ENCODE peak calls at places on chromosomes 16 and 17, in six cellular contexts. N, P, I, S, J and V are unnamed samples.

GRCh38 chr17:42675348-42675983 is 1.3 kb downstream of the PLEKHH3 start:
- DNase-seq in I (no peak), P (no peak), S (no peak), J (peak; percentile 56), N (no peak), V (no peak)

GRCh38 chr16:21628196-21628726 is 24.1 kb downstream of the IGSF6 start:
- DNase-seq in I (no peak), P (no peak), J (no peak), S (no peak), N (no peak), V (no peak)

GRCh38 chr16:89274561-89275283 is 57.2 kb downstream of the ZNF778 start:
- DNase-seq in N (no peak), S (no peak), I (no peak), J (no peak), P (no peak), V (no peak)

GRCh38 chr17:48013876-48014602 is 23.6 kb downstream of the COPZ2 start:
- DNase-seq in J (no peak), S (no peak), N (no peak), I (no peak), P (no peak), V (no peak)

GRCh38 chr17:79915850-79916430 is 76.7 kb upstream of the CBX4 start:
- DNase-seq in N (peak; percentile 37), I (no peak), J (peak; percentile 34), S (peak; percentile 51), P (no peak), V (peak; percentile 65)

GRCh38 chr16:46853713-46854443 is 22.9 kb upstream of the C16orf87 start:
- DNase-seq in J (peak; percentile 85), N (peak; percentile 49), I (no peak), P (no peak), S (peak; percentile 78), V (peak; percentile 76)

GRCh38 chr17:18851206-18851605 is 6.7 kb upstream of the PRPSAP2 start:
- DNase-seq in I (no peak), N (no peak), P (no peak), J (no peak), S (no peak), V (peak; percentile 20)

GRCh38 chr17:44159519-44160210 is 10.8 kb upstream of the ASB16 start:
- DNase-seq in N (no peak), P (no peak), J (peak; percentile 23), S (no peak), I (no peak), V (no peak)

GRCh38 chr16:68802190-68802589 is 41.1 kb upstream of the TANGO6 start:
- DNase-seq in N (peak; percentile 88), P (no peak), J (no peak), I (no peak), S (no peak), V (peak; percentile 82)

GRCh38 chr17:1627219-1627986 is 1.2 kb downstream of the SLC43A2 start:
- DNase-seq in S (peak; percentile 36), P (no peak), N (no peak), I (no peak), J (no peak), V (no peak)

GRCh38 chr16:67923414-67924127 is 8.1 kb downstream of the CTRL start:
- DNase-seq in S (no peak), N (no peak), J (peak; percentile 67), I (no peak), P (no peak), V (no peak)

GRCh38 chr17:42276359-42276608 is at the start of gene STAT5B:
- DNase-seq in I (no peak), P (no peak), S (peak; percentile 79), J (no peak), N (peak; percentile 61), V (peak; percentile 71)

GRCh38 chr17:45227631-45228120 is 6.0 kb downstream of the FMNL1 start:
- DNase-seq in S (no peak), J (no peak), P (no peak), I (no peak), N (no peak), V (no peak)

GRCh38 chr17:45051060-45051719 is at the start of gene DCAKD:
- DNase-seq in I (peak; percentile 69), N (peak; percentile 97), P (no peak), J (peak; percentile 98), S (peak; percentile 95), V (peak; percentile 98)

DNA sequence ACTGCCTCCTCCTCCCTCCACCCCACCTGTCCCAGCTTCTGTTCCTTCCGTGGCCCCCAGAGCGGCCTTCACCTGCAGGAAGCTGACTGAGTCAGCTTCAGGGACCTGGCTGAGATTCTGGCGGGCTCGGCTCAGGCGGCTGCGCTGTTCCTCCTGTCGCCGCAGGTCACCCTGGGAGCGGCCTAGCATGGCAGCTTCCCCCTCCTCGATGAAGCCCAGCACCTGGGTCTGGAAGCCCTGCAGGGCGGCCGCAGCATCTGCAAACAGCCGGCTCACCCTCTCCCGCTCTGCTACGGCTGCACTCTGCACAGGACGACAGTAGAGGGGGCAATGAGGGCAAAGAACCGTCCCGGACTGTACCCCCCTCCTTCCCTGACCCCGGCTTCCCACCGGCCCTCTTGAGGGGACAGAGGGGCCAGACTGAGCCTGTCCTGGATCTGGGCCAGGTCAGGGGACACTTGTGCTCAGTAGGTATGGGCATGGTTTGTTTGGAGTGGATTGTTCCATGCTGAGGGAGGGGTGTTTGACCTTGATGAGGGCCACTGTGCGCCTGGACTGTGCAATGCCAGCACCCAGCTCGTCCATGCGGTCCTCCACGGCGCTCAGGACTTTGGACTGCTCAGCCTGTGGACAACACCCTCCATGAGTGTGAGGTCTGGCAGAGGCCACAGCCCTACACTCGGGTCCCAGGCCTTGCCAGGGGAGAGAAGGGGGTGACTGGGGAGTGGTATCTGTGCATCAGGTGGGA is 2.0 kb downstream of the TRIM47 start:
- DNase-seq in J (no peak), I (no peak), N (peak; percentile 83), P (no peak), S (peak; percentile 82), V (peak; percentile 70)
- H3K4me3 ChIP-seq in J (no peak overlapping the region), I (peak overlapping the region; percentile 78), N (peak overlapping the region; percentile 36), P (peak overlapping the region; percentile 52), S (peak overlapping the region; percentile 66), V (no peak overlapping the region)

DNA sequence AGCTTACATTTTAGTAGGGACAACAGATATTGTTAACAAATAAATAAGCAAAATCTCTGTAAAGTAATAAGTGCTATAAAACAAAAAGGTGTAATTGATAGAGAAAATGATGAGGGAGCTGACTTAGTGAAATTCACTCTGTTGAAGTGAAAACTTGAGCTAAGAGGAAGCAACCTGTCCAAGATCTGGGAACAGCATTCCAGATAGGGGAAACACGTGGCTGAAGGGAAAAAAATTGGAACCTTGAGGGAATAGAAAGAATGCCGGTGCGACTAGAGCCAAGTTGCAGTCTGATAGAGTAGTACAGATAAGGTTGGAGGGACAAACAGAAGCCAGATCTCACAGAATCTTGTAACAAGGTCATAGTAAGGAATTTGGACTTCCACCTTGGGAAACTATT is 583 bp upstream of the DDX52 start:
- DNase-seq in P (no peak), S (no peak), N (peak; percentile 1), I (no peak), J (peak; percentile 12), V (no peak)
- H3K4me3 ChIP-seq in P (peak overlapping the region; percentile 93), S (peak overlapping the region; percentile 73), N (peak overlapping the region; percentile 81), I (peak overlapping the region; percentile 89), J (peak overlapping the region; percentile 95), V (peak overlapping the region; percentile 86)

GRCh38 chr16:59210955-59211541 is 476.9 kb upstream of the GOT2 start:
- DNase-seq in J (peak; percentile 77), S (no peak), N (no peak), I (no peak), P (no peak), V (no peak)
- H3K4me3 ChIP-seq in J (no peak overlapping the region), S (no peak overlapping the region), N (no peak overlapping the region), I (peak overlapping the region; percentile 9), P (no peak overlapping the region), V (no peak overlapping the region)

GRCh38 chr17:78342438-78343098 is 17.3 kb downstream of the SOCS3 start:
- DNase-seq in J (no peak), P (no peak), N (peak; percentile 88), S (peak; percentile 57), I (peak; percentile 64), V (peak; percentile 79)

GRCh38 chr17:78343433-78344201 is 16.3 kb downstream of the SOCS3 start:
- DNase-seq in J (no peak), S (peak; percentile 65), I (no peak), P (no peak), N (no peak), V (no peak)

GRCh38 chr17:78344666-78345065 is 15.2 kb downstream of the SOCS3 start:
- DNase-seq in I (no peak), N (no peak), P (no peak), J (no peak), S (no peak), V (no peak)

GRCh38 chr17:78341559-78342437 is 18.1 kb downstream of the SOCS3 start:
- DNase-seq in P (no peak), J (peak; percentile 78), N (peak; percentile 65), S (peak; percentile 87), I (no peak), V (peak; percentile 72)

GRCh38 chr17:78343099-78343432 is 16.8 kb downstream of the SOCS3 start:
- DNase-seq in J (no peak), N (peak; percentile 74), P (no peak), I (peak; percentile 74), S (peak; percentile 70), V (no peak)
- H3K4me3 ChIP-seq in J (no peak overlapping the region), N (no peak overlapping the region), P (peak overlapping the region; percentile 29), I (peak overlapping the region; percentile 77), S (no peak overlapping the region), V (no peak overlapping the region)

GRCh38 chr17:9897569-9897968 is 7.5 kb downstream of the RCVRN start:
- DNase-seq in S (no peak), I (no peak), P (no peak), N (no peak), J (no peak), V (no peak)
- H3K4me3 ChIP-seq in S (no peak overlapping the region), I (no peak overlapping the region), P (no peak overlapping the region), N (no peak overlapping the region), J (no peak overlapping the region), V (no peak overlapping the region)